ENCODE peak calls at places on chromosomes 4 and X, in ten cellular contexts. One of them, this sample, is unnamed.

GRCh38 chrX:40953369-40953768 is 131.9 kb upstream of the USP9X start:
- DNase-seq in breast epithelium: no peak
- DNase-seq in lower lobe of right lung: no peak
- DNase-seq in dorsolateral prefrontal cortex: no peak
- DNase-seq in RWPE1: no peak
- DNase-seq in heart left ventricle: no peak
- DNase-seq in heart right ventricle: no peak
- DNase-seq in coronary artery: no peak
- DNase-seq in lung: no peak
- DNase-seq in RWPE2: no peak
- DNase-seq in this sample: no peak

GRCh38 chr4:2583092-2583491 is 46.6 kb downstream of the FAM193A start:
- DNase-seq in breast epithelium: no peak
- DNase-seq in lower lobe of right lung: no peak
- DNase-seq in dorsolateral prefrontal cortex: no peak
- DNase-seq in RWPE1: no peak
- DNase-seq in heart left ventricle: no peak
- DNase-seq in heart right ventricle: no peak
- DNase-seq in coronary artery: no peak
- DNase-seq in lung: no peak
- DNase-seq in RWPE2: no peak
- DNase-seq in this sample: no peak

GRCh38 chr4:144910753-144911152 is 187.2 kb downstream of the ANAPC10 start:
- DNase-seq in breast epithelium: no peak
- DNase-seq in lower lobe of right lung: no peak
- DNase-seq in dorsolateral prefrontal cortex: no peak
- DNase-seq in RWPE1: no peak
- DNase-seq in heart left ventricle: no peak
- DNase-seq in heart right ventricle: no peak
- DNase-seq in coronary artery: no peak
- DNase-seq in lung: no peak
- DNase-seq in RWPE2: no peak
- DNase-seq in this sample: no peak

GRCh38 chrX:39212456-39212855 is 411.2 kb downstream of the MID1IP1 start:
- DNase-seq in breast epithelium: no peak
- DNase-seq in lower lobe of right lung: no peak
- DNase-seq in dorsolateral prefrontal cortex: no peak
- DNase-seq in RWPE1: peak
- DNase-seq in heart left ventricle: no peak
- DNase-seq in heart right ventricle: no peak
- DNase-seq in coronary artery: no peak
- DNase-seq in lung: no peak
- DNase-seq in RWPE2: no peak
- DNase-seq in this sample: no peak

GRCh38 chr4:107317596-107317995 is 281.5 kb upstream of the DKK2 start:
- DNase-seq in breast epithelium: no peak
- DNase-seq in lower lobe of right lung: no peak
- DNase-seq in dorsolateral prefrontal cortex: no peak
- DNase-seq in RWPE1: no peak
- DNase-seq in heart left ventricle: no peak
- DNase-seq in heart right ventricle: no peak
- DNase-seq in coronary artery: no peak
- DNase-seq in lung: no peak
- DNase-seq in RWPE2: no peak
- DNase-seq in this sample: no peak

GRCh38 chr4:67721770-67722597 is 21.0 kb upstream of the UBA6 start:
- DNase-seq in breast epithelium: no peak
- DNase-seq in lower lobe of right lung: no peak
- DNase-seq in dorsolateral prefrontal cortex: no peak
- DNase-seq in RWPE1: peak
- DNase-seq in heart left ventricle: no peak
- DNase-seq in heart right ventricle: no peak
- DNase-seq in coronary artery: no peak
- DNase-seq in lung: no peak
- DNase-seq in RWPE2: no peak
- DNase-seq in this sample: no peak

GRCh38 chrX:50853399-50853798 is 39.4 kb upstream of the SHROOM4 start:
- DNase-seq in breast epithelium: no peak
- DNase-seq in lower lobe of right lung: no peak
- DNase-seq in dorsolateral prefrontal cortex: no peak
- DNase-seq in RWPE1: no peak
- DNase-seq in heart left ventricle: no peak
- DNase-seq in heart right ventricle: no peak
- DNase-seq in coronary artery: no peak
- DNase-seq in lung: no peak
- DNase-seq in RWPE2: no peak
- DNase-seq in this sample: no peak

GRCh38 chr4:159077702-159078495 is 25.0 kb upstream of the RAPGEF2 start:
- DNase-seq in breast epithelium: peak
- DNase-seq in lower lobe of right lung: no peak
- DNase-seq in dorsolateral prefrontal cortex: no peak
- DNase-seq in RWPE1: peak
- DNase-seq in heart left ventricle: no peak
- DNase-seq in heart right ventricle: no peak
- DNase-seq in coronary artery: no peak
- DNase-seq in lung: no peak
- DNase-seq in RWPE2: no peak
- DNase-seq in this sample: no peak

GRCh38 chr4:7664106-7664505 is 229.4 kb upstream of the PSAPL1 start:
- DNase-seq in breast epithelium: no peak
- DNase-seq in lower lobe of right lung: peak
- DNase-seq in dorsolateral prefrontal cortex: no peak
- DNase-seq in RWPE1: no peak
- DNase-seq in heart left ventricle: no peak
- DNase-seq in heart right ventricle: no peak
- DNase-seq in coronary artery: no peak
- DNase-seq in lung: no peak
- DNase-seq in RWPE2: no peak
- DNase-seq in this sample: no peak

GRCh38 chrX:118756111-118756510 is 28.7 kb downstream of the IL13RA1 start:
- DNase-seq in breast epithelium: no peak
- DNase-seq in lower lobe of right lung: no peak
- DNase-seq in dorsolateral prefrontal cortex: no peak
- DNase-seq in RWPE1: no peak
- DNase-seq in heart left ventricle: no peak
- DNase-seq in heart right ventricle: no peak
- DNase-seq in coronary artery: no peak
- DNase-seq in lung: no peak
- DNase-seq in RWPE2: no peak
- DNase-seq in this sample: no peak

GRCh38 chr4:77911842-77912450 is 49.3 kb downstream of the MRPL1 start:
- DNase-seq in breast epithelium: no peak
- DNase-seq in lower lobe of right lung: no peak
- DNase-seq in dorsolateral prefrontal cortex: no peak
- DNase-seq in RWPE1: no peak
- DNase-seq in heart left ventricle: no peak
- DNase-seq in heart right ventricle: no peak
- DNase-seq in coronary artery: no peak
- DNase-seq in lung: no peak
- DNase-seq in RWPE2: no peak
- DNase-seq in this sample: no peak

GRCh38 chr4:136934601-136935000 is 597.7 kb downstream of the PCDH18 start:
- DNase-seq in breast epithelium: no peak
- DNase-seq in lower lobe of right lung: no peak
- DNase-seq in dorsolateral prefrontal cortex: no peak
- DNase-seq in RWPE1: no peak
- DNase-seq in heart left ventricle: no peak
- DNase-seq in heart right ventricle: no peak
- DNase-seq in coronary artery: no peak
- DNase-seq in lung: no peak
- DNase-seq in RWPE2: no peak
- DNase-seq in this sample: no peak

GRCh38 chr4:8131826-8132225 is 26.8 kb downstream of the ABLIM2 start:
- DNase-seq in breast epithelium: no peak
- DNase-seq in lower lobe of right lung: no peak
- DNase-seq in dorsolateral prefrontal cortex: no peak
- DNase-seq in RWPE1: no peak
- DNase-seq in heart left ventricle: no peak
- DNase-seq in heart right ventricle: no peak
- DNase-seq in coronary artery: no peak
- DNase-seq in lung: no peak
- DNase-seq in RWPE2: no peak
- DNase-seq in this sample: no peak

GRCh38 chr4:138334346-138335016 is 92.3 kb upstream of the SLC7A11 start:
- DNase-seq in breast epithelium: no peak
- DNase-seq in lower lobe of right lung: no peak
- DNase-seq in dorsolateral prefrontal cortex: no peak
- DNase-seq in RWPE1: no peak
- DNase-seq in heart left ventricle: no peak
- DNase-seq in heart right ventricle: no peak
- DNase-seq in coronary artery: no peak
- DNase-seq in lung: no peak
- DNase-seq in RWPE2: no peak
- DNase-seq in this sample: no peak

GRCh38 chr4:138344064-138344463 is 101.9 kb upstream of the SLC7A11 start:
- DNase-seq in breast epithelium: no peak
- DNase-seq in lower lobe of right lung: no peak
- DNase-seq in dorsolateral prefrontal cortex: no peak
- DNase-seq in RWPE1: no peak
- DNase-seq in heart left ventricle: no peak
- DNase-seq in heart right ventricle: no peak
- DNase-seq in coronary artery: no peak
- DNase-seq in lung: no peak
- DNase-seq in RWPE2: no peak
- DNase-seq in this sample: no peak

GRCh38 chr4:138341739-138342415 is 99.7 kb upstream of the SLC7A11 start:
- DNase-seq in breast epithelium: no peak
- DNase-seq in lower lobe of right lung: no peak
- DNase-seq in dorsolateral prefrontal cortex: no peak
- DNase-seq in RWPE1: no peak
- DNase-seq in heart left ventricle: no peak
- DNase-seq in heart right ventricle: no peak
- DNase-seq in coronary artery: no peak
- DNase-seq in lung: no peak
- DNase-seq in RWPE2: no peak
- DNase-seq in this sample: no peak

GRCh38 chr4:138338840-138339239 is 96.7 kb upstream of the SLC7A11 start:
- DNase-seq in breast epithelium: no peak
- DNase-seq in lower lobe of right lung: no peak
- DNase-seq in dorsolateral prefrontal cortex: no peak
- DNase-seq in RWPE1: no peak
- DNase-seq in heart left ventricle: no peak
- DNase-seq in heart right ventricle: no peak
- DNase-seq in coronary artery: no peak
- DNase-seq in lung: no peak
- DNase-seq in RWPE2: no peak
- DNase-seq in this sample: no peak
- TF ChIP-seq CTCF in breast epithelium: no peak
- TF ChIP-seq CTCF in lower lobe of right lung: no peak
- TF ChIP-seq CTCF in dorsolateral prefrontal cortex: no peak
- TF ChIP-seq CTCF in RWPE1: no peak
- TF ChIP-seq CTCF in heart left ventricle: no peak
- TF ChIP-seq CTCF in heart right ventricle: no peak
- TF ChIP-seq CTCF in coronary artery: no peak
- TF ChIP-seq CTCF in lung: no peak
- TF ChIP-seq CTCF in RWPE2: no peak
- TF ChIP-seq CTCF in this sample: no peak

GRCh38 chr4:183721207-183722081 is 62.4 kb downstream of the TRAPPC11 start:
- DNase-seq in breast epithelium: no peak
- DNase-seq in lower lobe of right lung: peak
- DNase-seq in dorsolateral prefrontal cortex: no peak
- DNase-seq in RWPE1: no peak
- DNase-seq in heart left ventricle: peak
- DNase-seq in heart right ventricle: peak
- DNase-seq in coronary artery: no peak
- DNase-seq in lung: peak
- DNase-seq in RWPE2: no peak
- DNase-seq in this sample: peak
- H3K27ac ChIP-seq in breast epithelium: peak
- H3K27ac ChIP-seq in lower lobe of right lung: no peak
- H3K27ac ChIP-seq in dorsolateral prefrontal cortex: no peak
- H3K27ac ChIP-seq in RWPE1: no peak
- H3K27ac ChIP-seq in heart left ventricle: peak
- H3K27ac ChIP-seq in heart right ventricle: peak
- H3K27ac ChIP-seq in coronary artery: no peak
- H3K27ac ChIP-seq in lung: peak
- H3K27ac ChIP-seq in RWPE2: no peak
- H3K27ac ChIP-seq in this sample: no peak

DNA sequence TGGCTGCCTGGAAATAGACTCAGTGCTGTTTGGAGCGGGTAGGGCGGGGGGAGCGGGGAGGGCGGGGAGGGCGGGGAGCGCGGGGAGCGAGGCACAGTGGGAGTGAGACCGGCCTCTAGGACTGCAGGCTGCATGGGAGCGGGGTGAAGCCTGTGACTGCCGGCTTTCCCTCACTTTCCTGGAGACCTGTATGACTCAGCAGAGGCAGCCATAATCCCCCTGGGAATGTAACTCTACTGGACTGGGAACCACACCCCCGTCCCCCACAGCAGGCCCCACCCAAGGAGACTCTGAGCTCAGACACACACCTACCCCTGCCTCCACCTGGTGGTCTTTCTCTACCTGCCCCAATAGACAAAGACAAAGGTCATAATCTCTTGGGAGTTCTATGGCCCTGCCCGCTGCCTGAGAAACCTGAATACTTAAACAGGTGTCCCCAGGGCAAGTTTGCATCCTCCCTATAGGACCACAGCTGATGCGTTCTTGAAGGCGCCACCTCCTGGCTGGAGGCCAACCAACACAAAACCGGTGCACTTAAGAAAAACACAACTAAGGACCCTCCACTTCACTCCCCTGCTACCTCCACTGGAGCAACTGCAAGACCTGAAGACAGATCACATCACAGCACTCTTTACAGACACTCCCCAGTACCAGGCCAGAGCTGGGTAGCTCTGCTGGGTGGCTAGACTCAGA is 18.0 kb downstream of the HDAC8 start:
- DNase-seq in breast epithelium: no peak
- DNase-seq in lower lobe of right lung: no peak
- DNase-seq in dorsolateral prefrontal cortex: no peak
- DNase-seq in RWPE1: peak
- DNase-seq in heart left ventricle: no peak
- DNase-seq in heart right ventricle: no peak
- DNase-seq in coronary artery: no peak
- DNase-seq in lung: no peak
- DNase-seq in RWPE2: peak
- DNase-seq in this sample: no peak
- TF ChIP-seq CTCF in breast epithelium: no peak
- TF ChIP-seq CTCF in lower lobe of right lung: no peak
- TF ChIP-seq CTCF in dorsolateral prefrontal cortex: no peak
- TF ChIP-seq CTCF in RWPE1: no peak
- TF ChIP-seq CTCF in heart left ventricle: no peak
- TF ChIP-seq CTCF in heart right ventricle: no peak
- TF ChIP-seq CTCF in coronary artery: no peak
- TF ChIP-seq CTCF in lung: no peak
- TF ChIP-seq CTCF in RWPE2: peak
- TF ChIP-seq CTCF in this sample: no peak

DNA sequence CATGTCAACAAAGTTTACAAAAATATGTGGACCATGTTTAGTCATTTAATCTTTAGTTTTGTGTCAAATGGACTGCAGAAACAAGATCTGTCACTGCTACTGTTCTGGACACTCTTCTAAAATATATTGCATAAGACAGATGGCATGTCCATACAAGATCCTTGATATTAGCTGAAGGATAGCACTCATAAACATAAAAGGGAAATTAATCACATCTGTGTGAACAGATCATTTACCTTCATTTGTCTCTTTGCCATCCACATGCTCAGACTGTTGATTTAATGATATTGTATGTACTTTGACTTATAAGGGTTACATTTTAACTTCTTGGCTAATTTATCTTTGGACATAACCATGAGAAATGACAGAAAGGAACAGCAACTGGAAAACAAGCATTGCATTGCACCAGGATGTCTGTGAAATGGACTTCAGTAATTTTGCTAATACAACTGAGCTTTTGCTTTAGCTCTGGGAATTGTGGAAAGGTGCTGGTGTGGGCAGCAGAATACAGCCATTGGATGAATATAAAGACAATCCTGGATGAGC is at the start of gene UGT2B7:
- DNase-seq in breast epithelium: no peak
- DNase-seq in lower lobe of right lung: no peak
- DNase-seq in dorsolateral prefrontal cortex: no peak
- DNase-seq in RWPE1: peak
- DNase-seq in heart left ventricle: no peak
- DNase-seq in heart right ventricle: no peak
- DNase-seq in coronary artery: no peak
- DNase-seq in lung: no peak
- DNase-seq in RWPE2: no peak
- DNase-seq in this sample: no peak
- H3K27ac ChIP-seq in breast epithelium: no peak
- H3K27ac ChIP-seq in lower lobe of right lung: no peak
- H3K27ac ChIP-seq in dorsolateral prefrontal cortex: no peak
- H3K27ac ChIP-seq in RWPE1: no peak
- H3K27ac ChIP-seq in heart left ventricle: no peak
- H3K27ac ChIP-seq in heart right ventricle: no peak
- H3K27ac ChIP-seq in coronary artery: no peak
- H3K27ac ChIP-seq in lung: no peak
- H3K27ac ChIP-seq in RWPE2: peak
- H3K27ac ChIP-seq in this sample: no peak